ENCODE peak calls at places on chromosomes 7 and 10, in six cellular contexts. W, O, Q, S, I and P are unnamed samples.

GRCh38 chr10:57785546-57785945 is 482.1 kb downstream of the IPMK start:
- DNase-seq in W (no peak), O (no peak), Q (no peak), S (no peak), I (peak), P (no peak)

GRCh38 chr7:30920021-30920583 is 8.4 kb downstream of the AQP1 start:
- DNase-seq in W (peak), O (peak), Q (peak), S (peak), I (peak), P (no peak)

GRCh38 chr10:117092386-117092785 is 45.7 kb downstream of the VAX1 start:
- DNase-seq in W (no peak), O (no peak), Q (no peak), S (no peak), I (no peak), P (no peak)

GRCh38 chr10:112140110-112140755 is 43.3 kb downstream of the GPAM start:
- DNase-seq in W (peak), O (peak), Q (no peak), S (peak), I (peak), P (peak)

GRCh38 chr7:101586078-101586941 is 42.8 kb downstream of the MYL10 start:
- DNase-seq in W (no peak), O (no peak), Q (peak), S (peak), I (no peak), P (no peak)

GRCh38 chr10:114623661-114624294 is 34.3 kb downstream of the ABLIM1 start:
- DNase-seq in W (peak), O (no peak), Q (no peak), S (no peak), I (peak), P (no peak)

GRCh38 chr7:152180048-152180447 is 154.6 kb downstream of the GALNT11 start:
- DNase-seq in W (no peak), O (no peak), Q (no peak), S (no peak), I (no peak), P (no peak)

GRCh38 chr10:68208424-68209042 is 23.4 kb downstream of the ATOH7 start:
- DNase-seq in W (peak), O (no peak), Q (no peak), S (no peak), I (peak), P (no peak)

GRCh38 chr7:67913604-67914003 is 917.0 kb downstream of the TYW1 start:
- DNase-seq in W (no peak), O (no peak), Q (no peak), S (no peak), I (no peak), P (no peak)

GRCh38 chr7:77391230-77391629 is 24.9 kb downstream of the GSAP start:
- DNase-seq in W (no peak), O (no peak), Q (no peak), S (no peak), I (no peak), P (peak)

GRCh38 chr10:31602541-31603244 is 283.7 kb downstream of the ZEB1 start:
- DNase-seq in W (peak), O (peak), Q (peak), S (peak), I (no peak), P (no peak)

GRCh38 chr7:68629-69028 is 123.7 kb upstream of the FAM20C start:
- DNase-seq in W (no peak), O (peak), Q (no peak), S (peak), I (no peak), P (no peak)
- TF ChIP-seq CTCF in W (no peak), O (no peak), Q (no peak), S (no peak), I (no peak), P (no peak)

GRCh38 chr7:2019693-2020511 is 212.8 kb downstream of the MAD1L1 start:
- DNase-seq in W (peak), O (peak), Q (peak), S (peak), I (no peak), P (peak)
- H3K4me3 ChIP-seq in W (no peak), O (peak), Q (peak), S (peak), I (no peak), P (no peak)

GRCh38 chr10:61197022-61197421 is 253.0 kb upstream of the RHOBTB1 start:
- DNase-seq in W (no peak), O (no peak), Q (no peak), S (no peak), I (no peak), P (no peak)
- TF ChIP-seq CTCF in W (no peak), O (no peak), Q (no peak), S (no peak), I (no peak), P (no peak)

DNA sequence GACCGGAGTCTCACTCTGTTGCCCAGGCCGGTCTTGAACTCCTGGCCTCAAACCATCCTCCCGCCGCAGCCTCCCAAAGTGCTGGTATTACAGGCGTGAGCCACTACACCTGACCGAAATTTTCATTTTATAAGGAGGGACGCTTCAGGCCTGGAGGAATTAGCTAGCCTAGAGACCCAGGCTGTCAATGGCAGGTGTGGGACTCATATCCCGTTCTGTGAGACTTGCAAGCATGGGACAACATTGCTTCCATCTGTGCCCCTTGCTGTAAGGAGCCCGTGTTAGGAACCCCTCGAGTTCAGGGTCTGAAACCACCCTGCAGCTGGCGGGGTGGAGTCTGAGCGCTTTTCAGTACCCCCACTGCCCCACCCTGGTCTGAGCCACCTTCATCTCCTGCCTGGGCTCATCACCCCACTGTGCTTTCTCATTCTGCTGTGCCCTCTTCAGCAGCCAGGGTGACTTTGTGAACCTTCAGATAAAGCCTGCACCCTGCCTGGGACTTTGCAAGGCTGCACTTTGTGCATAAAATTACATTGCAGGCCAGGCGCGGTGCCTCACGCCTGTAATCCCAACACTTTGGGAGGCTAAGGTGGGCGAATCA is 1.3 kb upstream of the DAGLB start:
- DNase-seq in W (peak), O (no peak), Q (no peak), S (no peak), I (no peak), P (no peak)
- H3K4me3 ChIP-seq in W (no peak), O (no peak), Q (no peak), S (no peak), I (no peak), P (peak)